ENCODE peak calls at places on chromosomes 7 and 10, in seven cellular contexts. One of them, this sample, is unnamed.

GRCh38 chr10:92691591-92692084 is 1.9 kb downstream of the HHEX start:
- DNase-seq in cardiac muscle cell: no peak
- DNase-seq in SK-N-SH: no peak
- DNase-seq in AG09309: no peak
- DNase-seq in CD8-positive, alpha-beta T cell: peak; percentile 10
- DNase-seq in lower leg skin: peak; percentile 44
- DNase-seq in CD4-positive, CD25-positive, alpha-beta regulatory T cell: no peak
- DNase-seq in this sample: no peak

GRCh38 chr10:91564026-91564425 is 68.8 kb downstream of the PPP1R3C start:
- DNase-seq in lower leg skin: no peak
- DNase-seq in CD8-positive, alpha-beta T cell: no peak
- DNase-seq in SK-N-SH: no peak
- DNase-seq in AG09309: no peak
- DNase-seq in CD4-positive, CD25-positive, alpha-beta regulatory T cell: no peak
- DNase-seq in cardiac muscle cell: no peak
- DNase-seq in this sample: no peak

GRCh38 chr10:71984126-71984797 is 20.1 kb downstream of the CHST3 start:
- DNase-seq in SK-N-SH: peak; percentile 16
- DNase-seq in CD4-positive, CD25-positive, alpha-beta regulatory T cell: no peak
- DNase-seq in AG09309: no peak
- DNase-seq in cardiac muscle cell: no peak
- DNase-seq in lower leg skin: no peak
- DNase-seq in CD8-positive, alpha-beta T cell: no peak
- DNase-seq in this sample: no peak

GRCh38 chr10:70760271-70760787 is 24.8 kb downstream of the TBATA start:
- DNase-seq in SK-N-SH: no peak
- DNase-seq in cardiac muscle cell: no peak
- DNase-seq in CD4-positive, CD25-positive, alpha-beta regulatory T cell: no peak
- DNase-seq in lower leg skin: no peak
- DNase-seq in CD8-positive, alpha-beta T cell: no peak
- DNase-seq in AG09309: no peak
- DNase-seq in this sample: no peak

GRCh38 chr7:127927339-127927679 is 103.9 kb downstream of the LRRC4 start:
- DNase-seq in AG09309: no peak
- DNase-seq in CD8-positive, alpha-beta T cell: no peak
- DNase-seq in CD4-positive, CD25-positive, alpha-beta regulatory T cell: no peak
- DNase-seq in SK-N-SH: no peak
- DNase-seq in cardiac muscle cell: peak; percentile 81
- DNase-seq in lower leg skin: no peak
- DNase-seq in this sample: no peak

GRCh38 chr7:106609416-106609815 is 51.5 kb downstream of the CCDC71L start:
- DNase-seq in cardiac muscle cell: peak; percentile 91
- DNase-seq in SK-N-SH: no peak
- DNase-seq in lower leg skin: no peak
- DNase-seq in CD4-positive, CD25-positive, alpha-beta regulatory T cell: no peak
- DNase-seq in AG09309: peak; percentile 29
- DNase-seq in CD8-positive, alpha-beta T cell: no peak
- DNase-seq in this sample: peak; percentile 0

GRCh38 chr7:71716741-71717140 is 584.8 kb downstream of the GALNT17 start:
- DNase-seq in lower leg skin: no peak
- DNase-seq in CD8-positive, alpha-beta T cell: no peak
- DNase-seq in AG09309: no peak
- DNase-seq in cardiac muscle cell: no peak
- DNase-seq in CD4-positive, CD25-positive, alpha-beta regulatory T cell: no peak
- DNase-seq in SK-N-SH: no peak
- DNase-seq in this sample: no peak

GRCh38 chr7:33336820-33337219 is 207.5 kb downstream of the BBS9 start:
- DNase-seq in lower leg skin: no peak
- DNase-seq in CD8-positive, alpha-beta T cell: no peak
- DNase-seq in cardiac muscle cell: no peak
- DNase-seq in AG09309: no peak
- DNase-seq in CD4-positive, CD25-positive, alpha-beta regulatory T cell: no peak
- DNase-seq in SK-N-SH: no peak
- DNase-seq in this sample: no peak

GRCh38 chr10:118873080-118873737 is 118.4 kb upstream of the CACUL1 start:
- DNase-seq in cardiac muscle cell: peak; percentile 61
- DNase-seq in CD4-positive, CD25-positive, alpha-beta regulatory T cell: no peak
- DNase-seq in CD8-positive, alpha-beta T cell: no peak
- DNase-seq in lower leg skin: no peak
- DNase-seq in AG09309: no peak
- DNase-seq in SK-N-SH: no peak
- DNase-seq in this sample: peak; percentile 61

GRCh38 chr7:35003679-35004278 is 33.5 kb downstream of the DPY19L1 start:
- DNase-seq in lower leg skin: no peak
- DNase-seq in CD8-positive, alpha-beta T cell: no peak
- DNase-seq in AG09309: peak; percentile 32
- DNase-seq in CD4-positive, CD25-positive, alpha-beta regulatory T cell: no peak
- DNase-seq in SK-N-SH: no peak
- DNase-seq in cardiac muscle cell: peak; percentile 90
- DNase-seq in this sample: peak; percentile 82

GRCh38 chr7:380724-381210 is 90.8 kb downstream of the FOXL3 start:
- DNase-seq in CD4-positive, CD25-positive, alpha-beta regulatory T cell: peak; percentile 0
- DNase-seq in AG09309: no peak
- DNase-seq in cardiac muscle cell: no peak
- DNase-seq in CD8-positive, alpha-beta T cell: no peak
- DNase-seq in lower leg skin: no peak
- DNase-seq in SK-N-SH: peak; percentile 36
- DNase-seq in this sample: no peak

GRCh38 chr7:24991333-24991732 is 11.4 kb upstream of the OSBPL3 start:
- DNase-seq in SK-N-SH: no peak
- DNase-seq in lower leg skin: no peak
- DNase-seq in CD4-positive, CD25-positive, alpha-beta regulatory T cell: no peak
- DNase-seq in cardiac muscle cell: no peak
- DNase-seq in AG09309: no peak
- DNase-seq in CD8-positive, alpha-beta T cell: no peak
- DNase-seq in this sample: no peak

GRCh38 chr10:49243139-49243538 is 54.9 kb upstream of the TMEM273 start:
- DNase-seq in CD8-positive, alpha-beta T cell: no peak
- DNase-seq in cardiac muscle cell: no peak
- DNase-seq in CD4-positive, CD25-positive, alpha-beta regulatory T cell: no peak
- DNase-seq in SK-N-SH: no peak
- DNase-seq in AG09309: no peak
- DNase-seq in lower leg skin: no peak
- DNase-seq in this sample: no peak

GRCh38 chr7:55477781-55478374 is 94.4 kb downstream of the VOPP1 start:
- DNase-seq in CD8-positive, alpha-beta T cell: no peak
- DNase-seq in AG09309: peak; percentile 80
- DNase-seq in CD4-positive, CD25-positive, alpha-beta regulatory T cell: no peak
- DNase-seq in SK-N-SH: no peak
- DNase-seq in cardiac muscle cell: peak; percentile 60
- DNase-seq in lower leg skin: no peak
- DNase-seq in this sample: peak; percentile 34

DNA sequence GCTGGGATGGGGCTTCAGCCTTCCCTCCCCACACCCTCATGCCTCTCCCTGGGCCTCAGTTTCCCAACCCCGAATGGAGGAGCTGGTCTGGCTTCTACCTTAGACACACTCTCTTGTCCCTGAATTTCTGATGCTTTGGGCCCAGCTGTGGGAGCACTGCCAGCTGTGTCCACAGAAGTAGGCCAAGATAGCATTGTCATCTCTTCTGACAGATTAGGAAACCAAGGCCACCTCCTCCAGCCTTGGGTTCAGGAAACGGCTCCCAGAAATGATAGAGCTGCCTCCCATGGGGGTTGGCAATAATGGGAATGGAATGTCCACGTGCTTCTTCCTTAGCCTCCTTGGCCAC is 1.3 kb downstream of the PPIF start:
- DNase-seq in SK-N-SH: no peak
- DNase-seq in AG09309: no peak
- DNase-seq in CD4-positive, CD25-positive, alpha-beta regulatory T cell: no peak
- DNase-seq in cardiac muscle cell: peak; percentile 44
- DNase-seq in lower leg skin: peak; percentile 19
- DNase-seq in CD8-positive, alpha-beta T cell: no peak
- DNase-seq in this sample: no peak
- H3K4me3 ChIP-seq in SK-N-SH: peak overlapping the region; percentile 95
- H3K4me3 ChIP-seq in AG09309: peak overlapping the region; percentile 91
- H3K4me3 ChIP-seq in CD4-positive, CD25-positive, alpha-beta regulatory T cell: peak overlapping the region; percentile 62
- H3K4me3 ChIP-seq in cardiac muscle cell: peak overlapping the region; percentile 63
- H3K4me3 ChIP-seq in lower leg skin: no peak overlapping the region
- H3K4me3 ChIP-seq in CD8-positive, alpha-beta T cell: peak overlapping the region; percentile 93
- H3K4me3 ChIP-seq in this sample: peak overlapping the region; percentile 85

GRCh38 chr7:97001656-97002554 is 3.4 kb upstream of the DLX6 start:
- DNase-seq in CD8-positive, alpha-beta T cell: no peak
- DNase-seq in AG09309: no peak
- DNase-seq in cardiac muscle cell: no peak
- DNase-seq in CD4-positive, CD25-positive, alpha-beta regulatory T cell: no peak
- DNase-seq in SK-N-SH: peak; percentile 7
- DNase-seq in lower leg skin: no peak
- DNase-seq in this sample: no peak

GRCh38 chr7:97002555-97003261 is 2.6 kb upstream of the DLX6 start:
- DNase-seq in lower leg skin: no peak
- DNase-seq in CD8-positive, alpha-beta T cell: no peak
- DNase-seq in CD4-positive, CD25-positive, alpha-beta regulatory T cell: no peak
- DNase-seq in cardiac muscle cell: no peak
- DNase-seq in AG09309: no peak
- DNase-seq in SK-N-SH: peak; percentile 15
- DNase-seq in this sample: no peak

GRCh38 chr7:97004237-97004930 is 969 bp upstream of the DLX6 start:
- DNase-seq in CD8-positive, alpha-beta T cell: no peak
- DNase-seq in cardiac muscle cell: no peak
- DNase-seq in SK-N-SH: no peak
- DNase-seq in AG09309: no peak
- DNase-seq in CD4-positive, CD25-positive, alpha-beta regulatory T cell: no peak
- DNase-seq in lower leg skin: no peak
- DNase-seq in this sample: no peak

GRCh38 chr7:97004931-97005763 is at the start of gene DLX6:
- DNase-seq in CD4-positive, CD25-positive, alpha-beta regulatory T cell: no peak
- DNase-seq in AG09309: no peak
- DNase-seq in lower leg skin: no peak
- DNase-seq in cardiac muscle cell: peak; percentile 32
- DNase-seq in CD8-positive, alpha-beta T cell: no peak
- DNase-seq in SK-N-SH: peak; percentile 99
- DNase-seq in this sample: peak; percentile 68

GRCh38 chr7:97003262-97004236 is 1.8 kb upstream of the DLX6 start:
- DNase-seq in CD8-positive, alpha-beta T cell: no peak
- DNase-seq in cardiac muscle cell: no peak
- DNase-seq in CD4-positive, CD25-positive, alpha-beta regulatory T cell: no peak
- DNase-seq in SK-N-SH: peak; percentile 34
- DNase-seq in lower leg skin: no peak
- DNase-seq in AG09309: no peak
- DNase-seq in this sample: no peak
- H3K4me3 ChIP-seq in CD8-positive, alpha-beta T cell: no peak overlapping the region
- H3K4me3 ChIP-seq in cardiac muscle cell: no peak overlapping the region
- H3K4me3 ChIP-seq in CD4-positive, CD25-positive, alpha-beta regulatory T cell: no peak overlapping the region
- H3K4me3 ChIP-seq in SK-N-SH: no peak overlapping the region
- H3K4me3 ChIP-seq in lower leg skin: no peak overlapping the region
- H3K4me3 ChIP-seq in AG09309: no peak overlapping the region
- H3K4me3 ChIP-seq in this sample: no peak overlapping the region

DNA sequence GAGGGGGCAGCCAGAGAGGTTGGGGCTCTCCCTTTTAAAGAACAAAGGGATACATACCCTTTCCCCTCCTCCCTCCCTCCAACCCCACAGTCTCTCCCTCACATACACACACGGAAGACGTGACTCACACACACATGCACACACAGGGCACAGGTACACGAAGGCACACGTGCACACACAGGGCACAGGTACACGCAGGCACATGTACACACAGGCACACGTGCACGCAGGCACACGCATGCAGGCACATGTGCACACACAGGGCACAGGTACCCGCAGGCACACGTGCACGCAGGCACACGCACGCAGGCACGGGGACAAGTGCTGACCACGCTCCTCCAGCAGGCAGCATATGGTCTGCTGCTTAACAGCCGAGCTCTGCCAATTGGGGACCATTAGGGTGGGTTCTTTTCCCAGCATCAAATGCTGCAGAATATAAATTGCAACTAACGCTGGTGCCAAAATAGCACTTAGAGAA is 55.0 kb upstream of the TNRC18 start:
- DNase-seq in CD8-positive, alpha-beta T cell: no peak
- DNase-seq in AG09309: no peak
- DNase-seq in SK-N-SH: peak; percentile 71
- DNase-seq in lower leg skin: no peak
- DNase-seq in cardiac muscle cell: no peak
- DNase-seq in CD4-positive, CD25-positive, alpha-beta regulatory T cell: no peak
- DNase-seq in this sample: no peak
- H3K4me3 ChIP-seq in CD8-positive, alpha-beta T cell: no peak overlapping the region
- H3K4me3 ChIP-seq in AG09309: no peak overlapping the region
- H3K4me3 ChIP-seq in SK-N-SH: no peak overlapping the region
- H3K4me3 ChIP-seq in lower leg skin: no peak overlapping the region
- H3K4me3 ChIP-seq in cardiac muscle cell: no peak overlapping the region
- H3K4me3 ChIP-seq in CD4-positive, CD25-positive, alpha-beta regulatory T cell: no peak overlapping the region
- H3K4me3 ChIP-seq in this sample: no peak overlapping the region

DNA sequence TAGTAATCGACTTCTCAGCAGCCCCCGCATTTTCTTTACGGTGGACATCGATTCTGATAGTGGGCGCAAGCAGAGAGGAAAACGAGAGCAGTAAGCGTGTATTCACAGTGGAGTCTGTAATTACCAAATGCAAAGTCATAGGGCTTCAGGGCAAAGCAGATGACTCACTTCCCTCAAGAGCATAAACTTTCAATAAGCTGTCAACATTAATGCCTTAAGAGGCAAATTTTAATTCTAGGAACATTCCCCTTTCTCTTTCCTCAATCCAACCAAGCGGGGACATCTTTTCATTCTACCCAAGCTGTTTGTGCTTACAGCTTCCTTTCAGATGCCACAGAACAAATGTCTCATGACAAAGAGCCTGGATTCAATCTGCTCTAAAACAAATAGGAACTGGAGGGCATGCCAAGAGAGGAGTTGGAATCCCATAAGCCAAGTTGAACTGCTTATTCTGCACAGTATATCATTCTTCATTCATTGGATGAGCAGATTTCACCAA is 48.6 kb downstream of the MALSU1 start:
- DNase-seq in CD4-positive, CD25-positive, alpha-beta regulatory T cell: no peak
- DNase-seq in lower leg skin: no peak
- DNase-seq in CD8-positive, alpha-beta T cell: no peak
- DNase-seq in AG09309: peak; percentile 55
- DNase-seq in cardiac muscle cell: peak; percentile 75
- DNase-seq in SK-N-SH: no peak
- DNase-seq in this sample: peak; percentile 59
- H3K4me3 ChIP-seq in CD4-positive, CD25-positive, alpha-beta regulatory T cell: no peak overlapping the region
- H3K4me3 ChIP-seq in lower leg skin: no peak overlapping the region
- H3K4me3 ChIP-seq in CD8-positive, alpha-beta T cell: no peak overlapping the region
- H3K4me3 ChIP-seq in AG09309: no peak overlapping the region
- H3K4me3 ChIP-seq in cardiac muscle cell: no peak overlapping the region
- H3K4me3 ChIP-seq in SK-N-SH: peak overlapping the region; percentile 20
- H3K4me3 ChIP-seq in this sample: peak overlapping the region; percentile 22

DNA sequence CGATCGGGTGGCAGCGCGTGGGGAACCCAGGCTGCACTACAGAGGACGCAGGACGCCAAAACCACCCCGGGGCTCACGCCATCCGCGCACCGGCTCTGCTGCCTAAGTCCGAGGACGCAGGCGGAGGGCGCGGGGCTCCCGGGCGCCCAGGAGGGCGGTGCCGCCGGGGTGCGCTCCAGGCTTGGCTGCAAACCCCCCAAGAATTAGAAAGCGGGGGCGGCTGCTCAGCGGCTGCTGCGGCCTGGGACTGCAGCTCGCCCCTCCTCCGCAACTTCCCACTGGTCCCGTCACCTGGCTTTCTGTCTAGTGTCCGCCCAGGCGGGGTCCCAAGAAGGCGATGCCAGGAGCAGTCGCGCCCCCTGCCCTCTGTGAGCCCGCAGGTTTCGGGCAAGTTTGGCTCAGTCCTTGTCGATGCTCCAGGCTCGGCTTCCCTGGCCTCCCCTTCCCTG is 1.7 kb upstream of the POU6F2 start:
- DNase-seq in AG09309: no peak
- DNase-seq in cardiac muscle cell: no peak
- DNase-seq in CD8-positive, alpha-beta T cell: no peak
- DNase-seq in SK-N-SH: peak; percentile 20
- DNase-seq in lower leg skin: no peak
- DNase-seq in CD4-positive, CD25-positive, alpha-beta regulatory T cell: no peak
- DNase-seq in this sample: peak; percentile 9
- H3K4me3 ChIP-seq in AG09309: no peak overlapping the region
- H3K4me3 ChIP-seq in cardiac muscle cell: peak overlapping the region; percentile 39
- H3K4me3 ChIP-seq in CD8-positive, alpha-beta T cell: no peak overlapping the region
- H3K4me3 ChIP-seq in SK-N-SH: no peak overlapping the region
- H3K4me3 ChIP-seq in lower leg skin: no peak overlapping the region
- H3K4me3 ChIP-seq in CD4-positive, CD25-positive, alpha-beta regulatory T cell: no peak overlapping the region
- H3K4me3 ChIP-seq in this sample: no peak overlapping the region

GRCh38 chr10:125707852-125708468 is 11.5 kb upstream of the EDRF1 start:
- DNase-seq in CD4-positive, CD25-positive, alpha-beta regulatory T cell: no peak
- DNase-seq in CD8-positive, alpha-beta T cell: no peak
- DNase-seq in AG09309: no peak
- DNase-seq in cardiac muscle cell: peak; percentile 6
- DNase-seq in lower leg skin: no peak
- DNase-seq in SK-N-SH: no peak
- DNase-seq in this sample: no peak
- H3K4me3 ChIP-seq in CD4-positive, CD25-positive, alpha-beta regulatory T cell: no peak overlapping the region
- H3K4me3 ChIP-seq in CD8-positive, alpha-beta T cell: no peak overlapping the region
- H3K4me3 ChIP-seq in AG09309: no peak overlapping the region
- H3K4me3 ChIP-seq in cardiac muscle cell: no peak overlapping the region
- H3K4me3 ChIP-seq in lower leg skin: no peak overlapping the region
- H3K4me3 ChIP-seq in SK-N-SH: no peak overlapping the region
- H3K4me3 ChIP-seq in this sample: no peak overlapping the region

This sample was measured in MG63.